ENCODE peak calls at places on chromosomes 13 and 19, in six cellular contexts. F, Z, S, K, W and B are unnamed samples.

GRCh38 chr13:42041017-42041683 is 7.3 kb upstream of the DGKH start:
- DNase-seq in S (peak; percentile 16), Z (peak; percentile 72), W (peak; percentile 53), F (peak; percentile 59), K (peak; percentile 56), B (peak; percentile 56)

GRCh38 chr19:42059196-42059595 is 10.8 kb downstream of the GRIK5 start:
- DNase-seq in W (no peak), Z (no peak), K (no peak), S (no peak), F (no peak), B (no peak)

GRCh38 chr19:15324791-15325519 is 7.4 kb downstream of the BRD4 start:
- DNase-seq in Z (no peak), W (no peak), F (no peak), K (no peak), S (no peak), B (no peak)

GRCh38 chr19:43634068-43634467 is 5.6 kb downstream of the CADM4 start:
- DNase-seq in S (no peak), W (no peak), Z (no peak), K (no peak), F (no peak), B (no peak)

GRCh38 chr13:75870397-75870801 is 234.3 kb downstream of the LMO7 start:
- DNase-seq in Z (peak; percentile 62), K (no peak), W (no peak), F (peak; percentile 38), S (no peak), B (peak; percentile 49)

GRCh38 chr19:44762033-44762432 is 13.5 kb downstream of the BCL3 start:
- DNase-seq in W (no peak), Z (no peak), S (no peak), K (no peak), F (no peak), B (no peak)

GRCh38 chr19:5369962-5370367 is 29.4 kb upstream of the PTPRS start:
- DNase-seq in F (peak; percentile 50), K (peak; percentile 16), W (peak; percentile 18), Z (peak; percentile 28), S (peak; percentile 35), B (peak; percentile 28)

GRCh38 chr13:80168089-80168850 is 172.7 kb downstream of the SPRY2 start:
- DNase-seq in S (no peak), K (peak; percentile 29), Z (peak; percentile 69), F (peak; percentile 30), W (no peak), B (peak; percentile 35)

GRCh38 chr13:113585828-113586355 is 1.3 kb downstream of the TFDP1 start:
- DNase-seq in S (no peak), F (no peak), W (no peak), Z (no peak), K (no peak), B (no peak)

GRCh38 chr19:378706-379105 is 30.2 kb downstream of the C2CD4C start:
- DNase-seq in K (no peak), Z (no peak), W (no peak), F (no peak), S (no peak), B (no peak)

GRCh38 chr19:3343619-3344502 is 22.5 kb upstream of the NFIC start:
- DNase-seq in S (peak; percentile 65), W (peak; percentile 83), K (peak; percentile 70), F (peak; percentile 93), Z (peak; percentile 93), B (peak; percentile 90)

GRCh38 chr19:5563008-5563431 is 4.7 kb downstream of the TINCR start:
- DNase-seq in K (no peak), S (no peak), Z (no peak), W (no peak), F (no peak), B (no peak)

GRCh38 chr13:113950451-113951245 is 23.2 kb downstream of the C13orf46 start:
- DNase-seq in Z (no peak), W (no peak), K (no peak), F (no peak), S (no peak), B (no peak)

GRCh38 chr19:4130635-4131438 is 6.9 kb upstream of the MAP2K2 start:
- DNase-seq in F (peak; percentile 65), S (peak; percentile 80), Z (peak; percentile 87), W (no peak), K (peak; percentile 77), B (peak; percentile 76)

GRCh38 chr13:30510811-30511371 is 45.2 kb upstream of the HMGB1 start:
- DNase-seq in Z (no peak), W (no peak), F (no peak), K (no peak), S (no peak), B (no peak)

GRCh38 chr13:97142452-97142851 is 79.7 kb upstream of the MBNL2 start:
- DNase-seq in K (no peak), W (peak; percentile 26), F (peak; percentile 56), Z (no peak), S (peak; percentile 21), B (peak; percentile 40)

GRCh38 chr13:57030671-57031070 is 110.0 kb upstream of the PRR20A start:
- DNase-seq in K (no peak), S (no peak), Z (no peak), W (no peak), F (no peak), B (no peak)

GRCh38 chr19:50417138-50417849 is 1.4 kb upstream of the SPIB start:
- DNase-seq in F (no peak), S (no peak), W (no peak), K (no peak), Z (no peak), B (no peak)

GRCh38 chr19:40578442-40578908 is 1.8 kb downstream of the SHKBP1 start:
- DNase-seq in Z (peak; percentile 39), K (peak; percentile 31), F (peak; percentile 57), S (no peak), W (no peak), B (peak; percentile 58)

GRCh38 chr13:112251930-112252585 is 124.1 kb upstream of the SPACA7 start:
- DNase-seq in F (no peak), K (no peak), Z (no peak), S (no peak), W (no peak), B (no peak)

GRCh38 chr13:50514249-50514648 is 329.2 kb downstream of the DLEU7 start:
- DNase-seq in S (no peak), K (no peak), F (no peak), Z (no peak), W (no peak), B (no peak)

GRCh38 chr13:50512602-50513527 is 330.6 kb downstream of the DLEU7 start:
- DNase-seq in F (peak; percentile 70), Z (peak; percentile 76), S (peak; percentile 45), K (peak; percentile 73), W (peak; percentile 66), B (peak; percentile 57)

GRCh38 chr13:50513528-50513863 is 330.0 kb downstream of the DLEU7 start:
- DNase-seq in S (no peak), F (no peak), K (no peak), Z (no peak), W (no peak), B (no peak)

GRCh38 chr13:50509771-50510441 is 333.6 kb downstream of the DLEU7 start:
- DNase-seq in K (no peak), Z (peak; percentile 67), S (peak; percentile 29), F (peak; percentile 29), W (no peak), B (no peak)

DNA sequence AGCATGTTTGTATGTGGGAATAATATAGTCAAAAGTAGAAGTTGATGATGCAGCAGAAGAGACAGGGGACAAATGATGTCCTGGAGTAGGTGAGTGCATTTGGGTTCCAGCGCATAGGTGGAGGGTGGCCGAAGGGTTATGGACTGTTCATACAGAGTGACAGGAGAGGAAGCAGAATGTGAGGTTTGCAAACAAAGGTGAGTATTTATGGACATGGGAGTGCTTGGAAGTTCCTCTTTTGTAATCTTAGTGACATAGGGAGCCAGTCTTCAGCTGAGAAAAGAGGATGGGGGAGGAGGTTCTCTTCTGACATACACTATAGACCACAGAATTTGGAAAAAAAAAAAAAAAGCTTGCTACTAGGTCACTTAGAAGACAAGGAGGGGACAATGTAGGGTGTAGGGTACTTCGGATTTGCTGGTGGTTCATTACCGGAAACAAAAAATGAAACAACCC is 331.6 kb downstream of the DLEU7 start:
- DNase-seq in K (no peak), W (no peak), S (no peak), F (no peak), Z (no peak), B (no peak)
- H3K4me3 ChIP-seq in K (no peak overlapping the region), W (peak overlapping the region; percentile 54), S (no peak overlapping the region), F (no peak overlapping the region), Z (peak overlapping the region; percentile 23), B (no peak overlapping the region)

GRCh38 chr13:94716016-94716415 is 3.7 kb upstream of the SOX21 start:
- DNase-seq in S (no peak), Z (no peak), F (peak; percentile 22), K (peak; percentile 15), W (no peak), B (no peak)
- TF ChIP-seq CTCF in S (peak; percentile 48), Z (no peak), F (peak; percentile 33), K (peak; percentile 43), W (no peak), B (peak; percentile 33)

GRCh38 chr19:39413903-39414608 is 1.6 kb downstream of the PLEKHG2 start:
- DNase-seq in K (no peak), Z (peak; percentile 62), W (no peak), S (no peak), F (no peak), B (no peak)

GRCh38 chr19:39416152-39416551 is 3.7 kb downstream of the PLEKHG2 start:
- DNase-seq in W (no peak), Z (no peak), F (no peak), S (no peak), K (no peak), B (no peak)

GRCh38 chr19:39413269-39413902 is 917 bp downstream of the PLEKHG2 start:
- DNase-seq in W (peak; percentile 83), F (peak; percentile 80), Z (peak; percentile 79), K (peak; percentile 63), S (no peak), B (peak; percentile 72)

GRCh38 chr19:39416626-39417120 is 4.2 kb downstream of the PLEKHG2 start:
- DNase-seq in W (no peak), K (no peak), Z (no peak), S (no peak), F (no peak), B (no peak)

GRCh38 chr19:39415111-39416046 is 2.9 kb downstream of the PLEKHG2 start:
- DNase-seq in W (no peak), K (no peak), S (no peak), Z (no peak), F (no peak), B (no peak)
- H3K4me3 ChIP-seq in W (peak overlapping the region; percentile 87), K (peak overlapping the region; percentile 97), S (peak overlapping the region; percentile 91), Z (peak overlapping the region; percentile 81), F (no peak overlapping the region), B (peak overlapping the region; percentile 97)

GRCh38 chr13:28385362-28385761 is 109.6 kb downstream of the FLT1 start:
- DNase-seq in K (no peak), F (no peak), W (no peak), Z (no peak), S (no peak), B (no peak)
- TF ChIP-seq CTCF in K (no peak), F (no peak), W (no peak), Z (no peak), S (no peak), B (no peak)